ENCODE peak calls at places on chromosomes 16 and 17, in five cellular contexts. S is NCI-H1930, F is fibroblast of gingiva, B is cardiac muscle cell, Z is testis. R is an unnamed sample.

GRCh38 chr17:49901460-49902331 is 53.8 kb upstream of the TAC4 start:
- DNase-seq in F (no peak), B (no peak), S (no peak), Z (no peak), R (no peak)

GRCh38 chr16:72126429-72126765 is 32.8 kb downstream of the DHX38 start:
- DNase-seq in S (no peak), B (peak; percentile 6), Z (no peak), F (no peak), R (no peak)

GRCh38 chr17:1830288-1830687 is 483 bp downstream of the RPA1 start:
- DNase-seq in F (no peak), B (peak; percentile 4), S (no peak), Z (no peak), R (peak; percentile 29)

GRCh38 chr17:45414997-45415881 is 17.4 kb downstream of the ARHGAP27 start:
- DNase-seq in S (no peak), Z (no peak), B (no peak), F (no peak), R (peak; percentile 69)

GRCh38 chr16:49274936-49275730 is 6.5 kb downstream of the CBLN1 start:
- DNase-seq in B (no peak), S (no peak), Z (no peak), F (no peak), R (no peak)

GRCh38 chr17:49703557-49704277 is 4.0 kb downstream of the SLC35B1 start:
- DNase-seq in Z (peak; percentile 66), F (peak; percentile 54), S (no peak), B (peak; percentile 64), R (no peak)

GRCh38 chr16:79188115-79188779 is 412.3 kb downstream of the MAF start:
- DNase-seq in F (no peak), Z (no peak), B (no peak), S (no peak), R (no peak)

GRCh38 chr17:81682565-81683207 is 911 bp downstream of the ARL16 start:
- DNase-seq in Z (no peak), B (no peak), S (no peak), F (peak; percentile 44), R (no peak)

GRCh38 chr17:2101448-2102257 is 46.8 kb downstream of the HIC1 start:
- DNase-seq in F (no peak), B (no peak), Z (no peak), S (no peak), R (peak; percentile 96)

GRCh38 chr16:31529398-31530312 is 2.0 kb downstream of the AHSP start:
- DNase-seq in F (no peak), B (no peak), Z (no peak), S (peak; percentile 29), R (no peak)

GRCh38 chr16:88132836-88133506 is 181.7 kb downstream of the BANP start:
- DNase-seq in S (no peak), B (no peak), F (no peak), Z (no peak), R (no peak)

GRCh38 chr17:14144513-14144912 is 75.2 kb downstream of the COX10 start:
- DNase-seq in F (no peak), B (no peak), S (no peak), Z (no peak), R (no peak)

GRCh38 chr17:2158011-2158410 is 103.1 kb downstream of the HIC1 start:
- DNase-seq in B (peak; percentile 98), S (no peak), F (peak; percentile 93), Z (no peak), R (no peak)

GRCh38 chr17:69246726-69247375 is 18.2 kb upstream of the ABCA10 start:
- DNase-seq in B (peak; percentile 76), Z (no peak), F (peak; percentile 42), S (peak; percentile 45), R (no peak)

GRCh38 chr16:88694221-88695087 is 8.1 kb upstream of the SNAI3 start:
- DNase-seq in F (no peak), Z (no peak), S (no peak), B (no peak), R (no peak)

GRCh38 chr16:17227278-17227677 is 243.5 kb downstream of the XYLT1 start:
- DNase-seq in Z (no peak), B (no peak), F (no peak), S (no peak), R (no peak)

GRCh38 chr17:57266842-57267241 is 10.5 kb downstream of the MSI2 start:
- DNase-seq in B (no peak), S (no peak), F (no peak), Z (no peak), R (no peak)